ENCODE peak calls at places on chromosomes 11 and 22, in eight cellular contexts. R is adrenal gland, N is HFF-Myc, H is heart right ventricle, Q is neural crest cell, X is GM12865, W is cardiac fibroblast, K is lower leg skin. T is an unnamed sample.

GRCh38 chr11:46635557-46636139 is 18.3 kb downstream of the ATG13 start:
- DNase-seq in R (no peak), N (no peak), H (no peak), Q (no peak), X (no peak), W (no peak), K (no peak), T (no peak)

GRCh38 chr11:82229346-82229745 is 504.3 kb downstream of the FAM181B start:
- DNase-seq in R (no peak), N (no peak), H (no peak), Q (no peak), X (peak; percentile 30), W (peak; percentile 25), K (no peak), T (peak; percentile 2)

GRCh38 chr11:89608234-89608966 is 101.7 kb upstream of the TRIM77 start:
- DNase-seq in R (no peak), N (no peak), H (no peak), Q (no peak), X (no peak), W (no peak), K (no peak), T (no peak)

GRCh38 chr11:87331273-87331672 is 293.5 kb downstream of the TMEM135 start:
- DNase-seq in R (no peak), N (no peak), H (no peak), Q (no peak), X (no peak), W (peak; percentile 5), K (no peak), T (no peak)

GRCh38 chr11:116255234-116255953 is 517.4 kb downstream of the BUD13 start:
- DNase-seq in R (no peak), N (no peak), H (no peak), Q (no peak), X (no peak), W (no peak), K (no peak), T (no peak)

GRCh38 chr11:68215087-68215445 is 2.0 kb upstream of the KMT5B start:
- DNase-seq in R (no peak), N (no peak), H (no peak), Q (no peak), X (peak; percentile 21), W (no peak), K (no peak), T (peak; percentile 45)

GRCh38 chr11:79438631-79439429 is 2.0 kb downstream of the TENM4 start:
- DNase-seq in R (peak; percentile 25), N (no peak), H (peak; percentile 9), Q (no peak), X (no peak), W (peak; percentile 38), K (peak; percentile 90), T (peak; percentile 51)

GRCh38 chr11:11709447-11710239 is 87.8 kb upstream of the GALNT18 start:
- DNase-seq in R (no peak), N (no peak), H (no peak), Q (no peak), X (no peak), W (no peak), K (no peak), T (no peak)

GRCh38 chr11:119531623-119532022 is 108.7 kb upstream of the THY1 start:
- DNase-seq in R (no peak), N (no peak), H (no peak), Q (no peak), X (no peak), W (no peak), K (no peak), T (no peak)

GRCh38 chr11:8649361-8649760 is 33.1 kb downstream of the TRIM66 start:
- DNase-seq in R (no peak), N (no peak), H (no peak), Q (no peak), X (no peak), W (peak; percentile 61), K (no peak), T (no peak)

GRCh38 chr22:20810645-20811044 is 36.7 kb downstream of the SERPIND1 start:
- DNase-seq in R (no peak), N (no peak), H (no peak), Q (no peak), X (no peak), W (no peak), K (peak; percentile 49), T (no peak)

GRCh38 chr11:120523196-120523595 is 11.6 kb downstream of the GRIK4 start:
- DNase-seq in R (no peak), N (no peak), H (no peak), Q (no peak), X (peak; percentile 9), W (no peak), K (peak; percentile 65), T (no peak)

GRCh38 chr11:8089791-8090510 is 8.9 kb downstream of the TUB start:
- DNase-seq in R (no peak), N (no peak), H (no peak), Q (no peak), X (no peak), W (no peak), K (no peak), T (no peak)

GRCh38 chr11:123640677-123641494 is 13.5 kb downstream of the SCN3B start:
- DNase-seq in R (no peak), N (no peak), H (peak; percentile 29), Q (peak; percentile 52), X (peak; percentile 61), W (peak; percentile 55), K (no peak), T (peak; percentile 69)

GRCh38 chr11:104164028-104164520 is at the start of gene PDGFD:
- DNase-seq in R (peak; percentile 86), N (peak; percentile 37), H (peak; percentile 65), Q (peak; percentile 65), X (peak; percentile 88), W (peak; percentile 64), K (peak; percentile 93), T (peak; percentile 60)

GRCh38 chr22:26023104-26023775 is 146.0 kb upstream of the SEZ6L start:
- DNase-seq in R (no peak), N (no peak), H (no peak), Q (no peak), X (no peak), W (no peak), K (no peak), T (no peak)
- TF ChIP-seq CTCF in R (no peak), N (no peak), H (no peak), Q (no peak), X (no peak), W (no peak), K (no peak), T (no peak)

GRCh38 chr22:38261478-38261803 is 11.4 kb downstream of the TMEM184B start:
- DNase-seq in R (no peak), N (no peak), H (no peak), Q (no peak), X (no peak), W (peak; percentile 24), K (no peak), T (no peak)

GRCh38 chr22:38258895-38259294 is 13.9 kb downstream of the TMEM184B start:
- DNase-seq in R (peak; percentile 46), N (no peak), H (peak; percentile 68), Q (no peak), X (no peak), W (peak; percentile 70), K (no peak), T (no peak)

GRCh38 chr22:38259370-38259769 is 13.4 kb downstream of the TMEM184B start:
- DNase-seq in R (no peak), N (no peak), H (no peak), Q (no peak), X (no peak), W (no peak), K (no peak), T (no peak)

GRCh38 chr22:38262051-38262795 is 10.6 kb downstream of the TMEM184B start:
- DNase-seq in R (peak; percentile 75), N (no peak), H (peak; percentile 69), Q (no peak), X (peak; percentile 83), W (peak; percentile 50), K (no peak), T (peak; percentile 69)

DNA sequence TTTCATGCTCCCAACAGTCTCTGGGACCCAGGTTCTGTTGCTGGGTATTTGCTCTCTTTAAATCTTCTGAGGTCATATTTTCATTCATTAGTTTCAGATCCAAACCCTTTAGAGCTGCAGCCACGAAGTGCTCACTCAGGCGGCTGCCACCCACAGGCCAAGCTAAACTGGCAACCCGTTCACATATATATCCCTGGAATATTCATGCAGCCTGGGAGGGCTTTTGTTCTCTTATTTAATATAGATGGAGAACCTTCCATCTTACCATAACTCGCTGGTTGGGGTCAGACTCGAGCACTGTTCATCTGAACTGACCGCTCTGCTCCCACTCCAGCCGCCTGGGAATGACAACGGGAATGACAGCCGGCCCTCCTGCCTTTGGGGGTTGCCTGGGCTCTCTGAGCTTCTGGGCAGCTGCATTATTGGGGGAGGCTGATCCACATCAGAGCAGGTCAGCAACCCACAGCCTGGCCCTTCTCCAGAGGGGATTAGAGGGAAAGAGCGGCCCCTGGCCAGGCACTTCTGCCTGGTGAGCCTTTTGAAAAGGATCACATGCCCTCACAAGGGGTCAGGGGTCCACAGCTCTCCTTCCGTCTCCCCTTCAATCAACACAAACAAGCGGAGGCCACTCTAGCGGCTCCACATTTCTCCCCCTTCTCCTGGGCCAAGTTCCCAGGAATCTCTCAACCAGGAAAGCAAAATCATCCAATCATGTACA is 11.9 kb downstream of the TMEM184B start:
- DNase-seq in R (no peak), N (no peak), H (no peak), Q (no peak), X (no peak), W (no peak), K (no peak), T (no peak)
- TF ChIP-seq CTCF in R (no peak), N (no peak), H (no peak), Q (no peak), X (peak; percentile 7), W (no peak), K (no peak), T (peak; percentile 26)

DNA sequence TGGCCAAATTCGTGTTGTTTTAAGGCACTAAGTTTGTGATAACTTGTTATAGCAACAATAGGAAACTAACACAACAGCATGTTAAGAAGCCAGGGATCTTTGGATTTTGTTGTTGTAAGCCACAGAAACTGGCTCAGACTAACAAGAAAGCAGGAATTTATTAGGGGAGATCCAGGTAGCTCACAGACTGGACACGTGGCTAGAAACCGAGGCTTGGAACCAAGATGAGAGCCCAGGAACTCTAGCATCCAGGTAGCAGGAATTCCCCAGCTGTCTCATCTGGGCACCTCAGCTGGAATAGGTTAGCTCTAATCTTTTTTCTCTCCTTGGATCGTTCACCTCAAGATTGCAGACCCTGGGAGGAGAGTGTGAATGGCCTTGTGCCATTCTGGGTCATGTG is 24.9 kb downstream of the POLA2 start:
- DNase-seq in R (no peak), N (no peak), H (no peak), Q (no peak), X (no peak), W (no peak), K (no peak), T (no peak)
- TF ChIP-seq CTCF in R (no peak), N (no peak), H (no peak), Q (no peak), X (no peak), W (no peak), K (no peak), T (no peak)

DNA sequence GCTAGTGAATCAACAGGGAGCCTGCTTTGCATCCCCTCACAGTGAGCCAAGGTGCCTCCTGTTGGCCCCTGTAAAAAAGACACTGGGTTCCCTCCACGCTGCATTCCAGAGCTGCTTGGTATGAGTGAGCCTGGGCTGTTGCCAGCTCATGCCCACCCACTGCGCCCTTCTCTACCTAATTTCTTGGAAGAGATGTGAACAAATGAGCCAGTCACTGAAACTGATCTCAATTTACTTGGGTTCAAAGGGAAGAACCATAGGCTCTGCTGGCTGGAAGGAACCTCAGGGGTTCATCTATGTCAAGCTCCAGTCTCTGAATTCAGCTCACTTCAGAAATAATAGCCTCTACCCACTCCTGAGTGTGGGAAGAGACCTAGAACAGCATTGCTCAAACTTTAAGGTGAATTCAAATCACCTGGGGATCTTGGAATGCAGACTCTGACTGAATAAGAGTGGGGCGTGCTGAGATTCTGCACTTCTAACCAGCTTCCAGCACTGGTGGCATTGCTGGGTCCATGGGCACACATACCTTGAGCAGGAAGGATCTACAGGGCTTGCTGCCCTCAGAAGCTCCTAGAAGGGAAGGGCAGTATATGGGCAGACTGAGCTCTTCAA is 5.4 kb upstream of the TMPRSS4 start:
- DNase-seq in R (no peak), N (no peak), H (no peak), Q (no peak), X (no peak), W (no peak), K (no peak), T (no peak)
- TF ChIP-seq CTCF in R (no peak), N (no peak), H (no peak), Q (no peak), X (no peak), W (no peak), K (no peak), T (no peak)